ENCODE peak calls at places on chromosomes 7 and 10, in four cellular contexts. W is activated CD8-positive, alpha-beta T cell treated with anti-CD3 and anti-CD28 coated beads for 36 hours; F is fibroblast of lung; C is MCF 10A. Y is an unnamed sample.

GRCh38 chr10:95333997-95334792 is 43.4 kb upstream of the PDLIM1 start:
- DNase-seq in W (no peak), F (peak), C (peak), Y (peak)

GRCh38 chr7:7265057-7265456 is 82.7 kb downstream of the C1GALT1 start:
- DNase-seq in W (no peak), F (peak), C (peak), Y (peak)

GRCh38 chr10:43061331-43061730 is 15.5 kb upstream of the RET start:
- DNase-seq in W (no peak), F (no peak), C (no peak), Y (no peak)

GRCh38 chr10:11934262-11934661 is 108.3 kb downstream of the UPF2 start:
- DNase-seq in W (no peak), F (peak), C (peak), Y (no peak)

GRCh38 chr7:94654764-94655561 is 970 bp downstream of the SGCE start:
- DNase-seq in W (peak), F (peak), C (peak), Y (peak)

GRCh38 chr7:34339061-34339526 is 318.9 kb upstream of the NPSR1 start:
- DNase-seq in W (no peak), F (peak), C (peak), Y (no peak)

GRCh38 chr7:50662059-50662689 is 97.0 kb upstream of the DDC start:
- DNase-seq in W (peak), F (no peak), C (peak), Y (no peak)

GRCh38 chr10:48514263-48514662 is 90.6 kb downstream of the ARHGAP22 start:
- DNase-seq in W (no peak), F (no peak), C (no peak), Y (no peak)

GRCh38 chr10:100579261-100579660 is 43.5 kb downstream of the HIF1AN start:
- DNase-seq in W (no peak), F (no peak), C (no peak), Y (no peak)

GRCh38 chr10:16828731-16829175 is 11.5 kb upstream of the RSU1 start:
- DNase-seq in W (no peak), F (peak), C (peak), Y (peak)

GRCh38 chr10:132551093-132551807 is 13.7 kb downstream of the INPP5A start:
- DNase-seq in W (peak), F (no peak), C (no peak), Y (no peak)

GRCh38 chr7:10181996-10182395 is 791.7 kb upstream of the PHF14 start:
- DNase-seq in W (no peak), F (no peak), C (no peak), Y (no peak)

GRCh38 chr7:131591674-131592328 is 35.4 kb upstream of the PODXL start:
- DNase-seq in W (no peak), F (no peak), C (no peak), Y (no peak)

GRCh38 chr10:61992683-61993629 is 91.5 kb downstream of the ARID5B start:
- DNase-seq in W (peak), F (peak), C (peak), Y (peak)

GRCh38 chr10:116668446-116668845 is 47.7 kb downstream of the PNLIPRP2 start:
- DNase-seq in W (no peak), F (no peak), C (no peak), Y (no peak)

GRCh38 chr7:8357536-8357935 is 75.9 kb upstream of the NXPH1 start:
- DNase-seq in W (no peak), F (no peak), C (no peak), Y (no peak)

GRCh38 chr7:23864984-23865383 is 155.0 kb downstream of the STK31 start:
- DNase-seq in W (no peak), F (peak), C (peak), Y (peak)

GRCh38 chr10:74930962-74931361 is 104.6 kb downstream of the KAT6B start:
- DNase-seq in W (no peak), F (no peak), C (no peak), Y (no peak)

GRCh38 chr7:93203496-93203895 is 22.8 kb downstream of the HEPACAM2 start:
- DNase-seq in W (no peak), F (no peak), C (no peak), Y (no peak)

GRCh38 chr7:82141427-82141826 is 302.1 kb downstream of the CACNA2D1 start:
- DNase-seq in W (no peak), F (peak), C (no peak), Y (peak)

GRCh38 chr7:107149863-107150262 is 18.9 kb upstream of the HBP1 start:
- DNase-seq in W (no peak), F (no peak), C (no peak), Y (no peak)

GRCh38 chr10:93921338-93921737 is 27.6 kb downstream of the SLC35G1 start:
- DNase-seq in W (peak), F (no peak), C (peak), Y (no peak)

GRCh38 chr7:55055479-55055878 is 36.7 kb downstream of the EGFR start:
- DNase-seq in W (no peak), F (peak), C (peak), Y (peak)

GRCh38 chr7:128386415-128386925 is 23.3 kb downstream of the IMPDH1 start:
- DNase-seq in W (no peak), F (no peak), C (no peak), Y (no peak)

GRCh38 chr10:34219860-34220518 is 595.1 kb downstream of the PARD3 start:
- DNase-seq in W (no peak), F (peak), C (no peak), Y (no peak)

GRCh38 chr10:100046088-100046487 is 35.6 kb downstream of the CPN1 start:
- DNase-seq in W (peak), F (peak), C (peak), Y (peak)

GRCh38 chr7:102306916-102307677 is 20.4 kb downstream of the SH2B2 start:
- DNase-seq in W (peak), F (peak), C (peak), Y (peak)

GRCh38 chr7:140403878-140404564 is at the start of gene RAB19:
- DNase-seq in W (peak), F (no peak), C (peak), Y (no peak)

GRCh38 chr7:16745645-16746044 is 7.9 kb upstream of the TSPAN13 start:
- DNase-seq in W (no peak), F (no peak), C (no peak), Y (no peak)

GRCh38 chr10:131198401-131198800 is 113.1 kb downstream of the TCERG1L start:
- DNase-seq in W (no peak), F (no peak), C (no peak), Y (no peak)

GRCh38 chr7:98571986-98572385 is 45.1 kb upstream of the NPTX2 start:
- DNase-seq in W (no peak), F (no peak), C (no peak), Y (no peak)

DNA sequence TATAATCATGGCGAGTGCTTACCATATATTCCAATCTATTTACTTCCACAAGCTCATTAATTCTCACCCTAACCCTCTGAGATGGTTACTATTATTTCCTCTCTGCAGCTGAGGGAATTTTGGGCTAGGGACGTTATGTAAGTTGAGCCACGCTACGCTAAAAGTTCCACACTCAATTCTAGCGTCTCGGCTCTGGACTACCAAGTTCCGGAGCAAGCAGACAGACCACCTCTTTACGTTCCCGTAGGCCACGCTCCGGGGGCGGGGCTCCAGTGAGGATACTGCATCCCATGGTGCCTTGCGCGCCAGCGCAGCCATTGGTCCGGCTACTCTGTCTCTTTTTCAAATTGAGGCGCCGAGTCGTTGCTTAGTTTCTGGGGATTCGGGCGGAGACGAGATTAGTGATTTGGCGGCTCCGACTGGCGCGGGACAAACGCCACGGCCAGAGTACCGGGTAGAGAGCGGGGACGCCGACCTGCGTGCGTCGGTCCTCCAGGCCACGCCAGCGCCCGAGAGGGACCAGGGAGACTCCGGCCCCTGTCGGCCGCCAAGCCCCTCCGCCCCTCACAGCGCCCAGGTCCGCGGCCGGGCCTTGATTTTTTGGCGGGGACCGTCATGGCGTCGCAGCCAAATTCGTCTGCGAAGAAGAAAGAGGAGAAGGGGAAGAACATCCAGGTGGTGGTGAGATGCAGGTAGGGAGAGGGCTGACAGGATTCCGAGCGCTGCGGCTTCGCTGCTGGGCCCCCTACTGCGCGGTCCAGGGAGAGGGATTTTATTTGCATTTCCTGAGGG is at the start of gene KIF11:
- DNase-seq in W (peak), F (peak), C (peak), Y (peak)
- TF ChIP-seq CTCF in W (no peak), F (peak), C (no peak), Y (no peak)

GRCh38 chr7:142916508-142916907 is 17.0 kb downstream of the TRPV5 start:
- DNase-seq in W (no peak), F (no peak), C (no peak), Y (no peak)

GRCh38 chr7:142915315-142915714 is 18.2 kb downstream of the TRPV5 start:
- DNase-seq in W (no peak), F (no peak), C (no peak), Y (no peak)

GRCh38 chr7:142918901-142919300 is 14.6 kb downstream of the TRPV5 start:
- DNase-seq in W (no peak), F (no peak), C (no peak), Y (no peak)

GRCh38 chr7:142919656-142920055 is 13.9 kb downstream of the TRPV5 start:
- DNase-seq in W (no peak), F (no peak), C (no peak), Y (no peak)

DNA sequence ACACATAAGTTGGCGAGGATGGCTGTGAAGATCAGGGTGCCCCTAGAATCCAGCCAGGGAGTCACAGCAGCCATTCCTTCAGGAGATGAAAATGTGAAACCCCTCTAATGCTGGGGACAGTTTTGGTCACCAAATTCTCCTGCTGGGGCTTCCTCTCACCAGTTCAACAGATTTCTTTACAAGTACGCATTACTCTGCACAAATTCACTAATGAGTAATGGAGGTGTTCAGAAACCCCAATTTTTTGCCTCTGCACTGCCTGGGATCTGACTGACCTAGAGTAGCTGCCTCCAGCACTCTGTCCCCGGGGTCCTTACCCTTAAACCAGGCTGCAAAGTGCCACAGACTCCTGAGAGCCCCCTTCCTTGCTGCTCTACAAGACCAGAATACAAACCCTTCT is 16.1 kb downstream of the TRPV5 start:
- DNase-seq in W (no peak), F (no peak), C (no peak), Y (no peak)
- TF ChIP-seq CTCF in W (no peak), F (no peak), C (no peak), Y (no peak)

DNA sequence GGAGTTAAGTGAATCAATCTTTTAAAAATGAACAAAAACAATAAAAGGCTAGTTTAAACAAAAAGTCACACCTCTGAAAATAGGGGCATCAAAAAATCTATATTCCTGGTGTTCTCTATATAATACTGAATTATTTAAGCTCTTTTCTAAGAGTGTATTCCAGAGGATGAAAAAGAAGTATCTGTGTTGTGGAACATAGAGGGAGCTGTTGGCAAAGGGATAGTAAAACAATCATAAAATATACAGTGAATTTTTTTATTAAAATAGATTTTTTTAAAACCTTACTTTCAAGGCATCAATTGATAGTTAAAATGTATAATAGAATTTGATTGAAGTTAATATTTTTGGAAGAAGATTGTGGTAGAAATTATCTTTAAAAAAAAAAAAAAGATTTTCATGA is 1409.1 kb upstream of the CELF2 start:
- DNase-seq in W (no peak), F (peak), C (peak), Y (peak)
- TF ChIP-seq CTCF in W (no peak), F (no peak), C (peak), Y (peak)

DNA sequence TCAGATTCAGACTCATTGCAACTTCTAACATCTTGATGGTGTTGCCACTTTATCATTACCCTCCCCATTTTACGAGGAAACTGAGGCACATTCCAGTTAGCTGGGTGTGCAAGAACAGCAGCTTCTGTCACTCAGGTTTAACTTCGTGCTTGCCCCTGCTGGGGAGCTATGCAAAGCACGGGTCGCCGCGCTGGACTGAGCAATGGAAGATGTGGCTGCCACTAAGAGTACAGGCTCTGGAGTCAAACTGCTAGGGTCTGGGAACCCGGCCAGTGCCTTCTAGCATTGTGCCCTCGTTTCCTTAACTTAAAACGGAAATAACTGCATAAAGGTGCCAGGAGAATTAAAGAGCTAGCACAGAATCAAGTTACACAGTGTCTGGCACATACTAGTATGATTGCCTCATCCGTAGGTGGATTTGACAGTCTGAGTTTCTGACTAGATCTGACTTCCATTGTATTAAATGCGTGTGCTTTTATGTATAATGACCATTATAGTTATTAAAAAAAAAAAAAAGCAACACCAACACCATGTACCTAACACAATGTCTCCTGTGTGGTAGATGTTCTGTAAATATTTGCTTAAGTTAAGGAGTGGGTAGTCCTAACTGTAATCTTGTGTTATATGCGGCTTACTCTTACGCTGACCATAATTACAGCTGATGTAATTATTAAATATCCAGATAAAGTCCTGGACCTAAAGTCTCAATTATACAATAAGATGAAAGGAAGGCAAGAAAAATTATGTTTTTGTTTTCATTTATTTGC is 842 bp downstream of the ZNF22 start:
- DNase-seq in W (peak), F (peak), C (peak), Y (peak)
- TF ChIP-seq CTCF in W (no peak), F (no peak), C (peak), Y (no peak)

GRCh38 chr10:5960070-5960972 is 17.0 kb downstream of the IL15RA start:
- DNase-seq in W (no peak), F (peak), C (no peak), Y (peak)

GRCh38 chr10:5958680-5959079 is 18.7 kb downstream of the IL15RA start:
- DNase-seq in W (no peak), F (no peak), C (peak), Y (peak)

GRCh38 chr10:5958077-5958476 is 19.3 kb downstream of the IL15RA start:
- DNase-seq in W (no peak), F (peak), C (peak), Y (peak)

GRCh38 chr10:5959116-5959515 is 18.2 kb downstream of the IL15RA start:
- DNase-seq in W (no peak), F (no peak), C (no peak), Y (no peak)

DNA sequence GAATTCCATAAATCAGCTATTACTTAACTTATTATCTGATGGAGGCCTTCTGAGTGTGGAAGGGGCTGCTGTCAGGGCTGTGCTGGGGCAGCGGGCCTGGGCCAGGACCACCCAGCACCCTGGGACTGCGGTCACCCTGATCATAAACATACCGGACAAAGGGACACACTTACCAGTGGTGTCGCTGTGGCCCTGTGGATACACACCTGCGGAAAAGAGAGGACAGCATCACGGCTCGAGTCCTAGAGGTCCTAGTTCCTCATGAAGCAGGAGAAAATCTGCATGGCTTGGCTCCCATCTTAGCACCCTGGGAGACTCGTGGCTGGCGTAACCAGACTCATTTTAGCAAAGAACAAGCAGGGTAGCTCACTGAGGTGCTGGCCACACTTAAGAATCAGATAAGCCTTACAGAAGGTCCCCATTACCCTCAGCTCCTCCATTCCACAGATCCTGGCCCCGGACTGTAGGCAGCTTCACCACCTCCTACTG is 17.7 kb downstream of the IL15RA start:
- DNase-seq in W (no peak), F (no peak), C (no peak), Y (no peak)
- TF ChIP-seq CTCF in W (no peak), F (no peak), C (no peak), Y (no peak)